ENCODE peak calls at places on chromosomes 16 and 17, in four cellular contexts. A, Q, Z and L are unnamed samples.

GRCh38 chr16:59412275-59412841 is 678.2 kb upstream of the GOT2 start:
- DNase-seq in Z (no peak), Q (no peak), A (no peak), L (peak; percentile 16)

GRCh38 chr16:4365615-4366014 is 6.0 kb upstream of the VASN start:
- DNase-seq in A (no peak), Q (no peak), Z (no peak), L (no peak)

GRCh38 chr17:64406321-64407200 is 15.9 kb upstream of the PECAM1 start:
- DNase-seq in A (no peak), Q (peak; percentile 29), Z (no peak), L (no peak)

GRCh38 chr17:75634376-75634740 is 1.1 kb downstream of the SMIM5 start:
- DNase-seq in Q (no peak), Z (no peak), A (no peak), L (no peak)

GRCh38 chr16:30658731-30659506 is 688 bp downstream of the FBRS start:
- DNase-seq in A (peak; percentile 96), Q (peak; percentile 99), Z (no peak), L (peak; percentile 92)

GRCh38 chr17:74356640-74357465 is 4.8 kb downstream of the BTBD17 start:
- DNase-seq in Q (peak; percentile 43), Z (no peak), A (no peak), L (no peak)

GRCh38 chr16:57775661-57776469 is 26.4 kb downstream of the KIFC3 start:
- DNase-seq in A (no peak), Q (no peak), Z (no peak), L (peak; percentile 34)

GRCh38 chr16:11762431-11762830 is 19.8 kb upstream of the TXNDC11 start:
- DNase-seq in A (no peak), Z (peak; percentile 4), Q (no peak), L (no peak)

GRCh38 chr17:63843387-63844292 is 1.2 kb upstream of the SMARCD2 start:
- DNase-seq in A (peak; percentile 44), Q (peak; percentile 75), Z (peak; percentile 47), L (peak; percentile 27)

GRCh38 chr17:75927286-75927922 is 13.4 kb downstream of the FBF1 start:
- DNase-seq in Z (peak; percentile 55), Q (peak; percentile 31), A (no peak), L (no peak)

GRCh38 chr16:2698103-2698870 is 16.0 kb downstream of the KCTD5 start:
- DNase-seq in Q (no peak), Z (no peak), A (no peak), L (no peak)

DNA sequence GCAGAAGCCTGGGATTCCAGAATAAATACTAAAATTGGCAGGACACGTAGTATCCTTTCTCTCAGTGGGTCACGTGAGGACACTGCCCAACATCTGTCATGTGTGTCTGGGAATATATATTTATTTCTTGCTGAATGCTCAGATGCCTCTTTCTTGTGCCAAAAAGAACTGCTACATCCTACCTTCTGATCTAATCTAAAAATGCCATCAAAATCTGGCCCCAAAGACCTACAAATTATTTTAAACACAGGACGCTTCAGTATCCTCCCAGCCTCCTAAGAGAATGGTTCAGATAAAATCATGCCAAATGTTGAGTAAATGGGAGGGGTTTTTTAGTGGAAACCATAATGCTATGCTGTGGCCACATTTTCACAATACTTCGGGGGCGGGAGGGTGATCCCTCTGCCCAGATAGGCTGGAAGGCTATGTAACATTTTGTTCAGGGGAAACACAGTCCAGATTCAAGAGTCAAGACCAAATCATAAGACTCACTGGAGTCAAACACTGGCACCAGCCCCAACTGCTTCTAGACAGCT is 22.9 kb upstream of the CORO6 start:
- DNase-seq in Q (no peak), A (peak; percentile 30), Z (no peak), L (peak; percentile 49)
- H3K27ac ChIP-seq in Q (no peak overlapping the region), A (peak overlapping the region; percentile 71), Z (no peak overlapping the region), L (peak overlapping the region; percentile 21)

DNA sequence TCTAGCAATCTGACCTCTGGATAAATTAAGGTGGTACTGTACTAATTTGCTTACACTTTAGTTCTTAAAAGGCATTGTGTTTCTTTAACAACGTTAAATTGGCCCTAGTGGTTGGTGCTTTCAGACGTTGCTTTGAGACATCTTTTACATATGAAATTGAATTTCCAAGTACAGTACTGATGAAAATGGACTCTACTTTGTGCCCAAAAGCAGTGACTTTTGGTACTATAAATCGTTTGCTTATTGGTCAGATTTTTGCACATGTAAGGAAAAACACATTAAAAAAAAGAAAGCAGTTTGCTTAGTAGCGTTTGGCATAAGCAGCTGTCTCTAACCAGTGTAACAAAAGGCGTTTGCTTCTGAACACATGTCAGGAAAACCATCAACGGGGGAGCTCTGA is 139.6 kb downstream of the CDK5R1 start:
- DNase-seq in Q (no peak), Z (no peak), A (no peak), L (no peak)
- H3K27ac ChIP-seq in Q (no peak overlapping the region), Z (no peak overlapping the region), A (no peak overlapping the region), L (no peak overlapping the region)

DNA sequence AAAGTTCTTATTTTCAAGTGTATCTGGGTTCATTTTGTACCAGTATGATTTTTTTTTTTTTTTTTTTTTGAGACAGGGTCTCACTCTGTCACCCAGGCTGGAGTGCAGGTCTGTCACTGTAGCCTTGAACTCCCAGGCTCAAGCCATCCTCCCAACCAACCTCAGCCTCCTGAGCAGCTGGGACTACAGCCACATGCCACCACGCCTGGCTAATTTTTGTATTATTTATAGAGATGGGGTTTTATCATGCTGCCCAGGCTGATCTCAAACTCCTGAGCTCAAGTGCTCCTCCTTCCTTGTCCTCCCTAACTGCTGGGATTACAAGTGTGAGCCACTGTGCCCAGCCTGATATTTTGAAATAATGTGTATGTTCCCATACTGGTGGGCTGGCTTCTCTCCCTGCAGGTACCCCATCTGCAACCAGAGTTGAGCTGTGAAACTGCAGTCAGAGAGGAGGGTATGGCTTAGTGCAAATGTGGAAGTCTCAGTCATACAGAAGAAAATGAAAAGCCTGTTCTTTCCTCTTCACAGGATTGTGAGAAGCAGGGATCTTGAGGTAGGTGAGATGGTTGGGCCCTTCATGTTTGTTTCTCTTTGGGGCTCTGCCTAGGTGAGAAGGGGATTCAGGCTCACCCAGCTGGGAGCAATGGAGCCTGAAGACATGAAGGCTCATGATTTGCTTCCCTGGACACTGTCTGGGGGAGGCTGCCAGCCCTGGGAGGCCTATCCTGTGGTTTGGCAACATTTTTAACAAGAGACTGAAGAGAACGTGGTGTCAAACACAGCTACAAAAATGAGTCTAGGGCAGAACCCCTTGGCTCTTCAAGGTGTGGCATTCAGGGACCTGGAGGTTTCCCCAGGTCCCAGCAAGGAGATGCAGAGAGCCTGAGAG is 41.3 kb upstream of the SIAH1 start:
- DNase-seq in Z (no peak), Q (no peak), A (no peak), L (no peak)
- H3K27ac ChIP-seq in Z (no peak overlapping the region), Q (no peak overlapping the region), A (no peak overlapping the region), L (no peak overlapping the region)

DNA sequence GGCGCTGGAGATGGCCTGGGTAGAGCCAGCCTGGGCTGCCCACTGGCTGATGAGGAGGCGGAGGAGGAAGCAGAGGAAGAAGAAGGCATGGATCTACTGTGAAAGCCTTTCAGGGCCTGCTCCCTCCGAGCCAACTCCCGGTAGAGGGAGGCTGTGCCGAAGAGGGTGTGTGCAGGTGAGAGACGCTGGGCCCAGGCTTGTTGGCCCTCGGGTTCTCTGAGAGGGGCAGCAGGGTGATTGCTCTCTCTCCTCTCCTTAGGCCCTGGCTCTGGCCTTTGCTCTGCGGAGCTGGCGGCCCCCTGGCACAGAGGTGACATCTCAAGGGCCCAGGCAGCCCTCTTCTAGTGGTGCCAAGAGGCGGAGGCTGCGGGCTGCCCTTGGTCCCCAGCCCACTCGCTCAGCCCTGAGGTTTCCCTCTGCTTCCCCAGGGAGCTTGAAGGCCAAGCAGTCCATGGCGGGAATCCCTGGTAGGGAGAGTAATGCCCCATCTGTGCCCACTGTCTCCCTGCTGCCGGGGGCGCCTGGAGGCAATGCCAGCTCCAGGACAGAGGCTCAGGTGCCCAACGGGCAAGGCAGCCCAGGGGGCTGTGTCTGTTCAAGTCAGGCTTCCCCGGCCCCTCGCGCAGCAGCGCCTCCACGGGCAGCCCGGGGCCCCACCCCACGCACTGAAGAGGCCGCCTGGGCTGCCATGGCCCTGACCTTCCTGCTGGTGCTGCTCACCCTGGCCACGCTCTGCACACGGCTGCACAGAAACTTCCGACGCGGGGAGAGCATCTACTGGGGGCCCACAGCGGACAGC is 3.6 kb downstream of the TP53I13 start:
- DNase-seq in A (no peak), Z (no peak), Q (no peak), L (no peak)
- H3K27ac ChIP-seq in A (no peak overlapping the region), Z (no peak overlapping the region), Q (no peak overlapping the region), L (no peak overlapping the region)

DNA sequence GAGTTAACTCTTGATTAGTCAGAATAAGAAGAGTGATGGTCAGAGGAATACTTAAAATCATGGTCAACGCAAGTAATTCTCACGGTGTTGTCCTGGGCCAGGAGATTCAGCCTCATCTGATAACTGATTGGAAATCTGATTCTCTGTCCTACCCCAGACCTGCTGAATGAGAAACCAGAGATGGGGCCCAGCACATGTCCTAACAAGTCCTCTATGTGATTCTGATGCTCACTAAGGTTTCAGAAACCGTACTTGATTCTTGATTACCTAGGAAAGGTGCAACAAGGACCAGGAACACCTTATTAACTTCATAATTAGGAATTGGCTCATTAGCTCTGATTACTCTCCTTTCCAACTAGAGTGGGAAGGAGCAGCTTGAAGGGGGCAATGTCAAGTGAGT is 44.5 kb downstream of the ANKFY1 start:
- DNase-seq in A (no peak), Z (no peak), Q (no peak), L (no peak)
- H3K27ac ChIP-seq in A (no peak overlapping the region), Z (no peak overlapping the region), Q (no peak overlapping the region), L (no peak overlapping the region)